ENCODE peak calls at places on chromosomes 11 and 22, in seven cellular contexts. P, U, H, M, L, I and O are unnamed samples.

GRCh38 chr11:7072401-7073028 is 16.3 kb upstream of the RBMXL2 start:
- DNase-seq in P (no peak), I (no peak), H (no peak), U (no peak), L (no peak), M (no peak), O (no peak)

GRCh38 chr11:119414321-119414720 is 8.7 kb downstream of the THY1 start:
- DNase-seq in M (no peak), H (no peak), U (no peak), I (no peak), P (no peak), L (no peak), O (no peak)

GRCh38 chr11:121352301-121352891 is 59.8 kb downstream of the SC5D start:
- DNase-seq in U (no peak), L (no peak), M (no peak), I (no peak), H (no peak), P (peak), O (no peak)

GRCh38 chr11:110295086-110295485 is 1.3 kb downstream of the RDX start:
- DNase-seq in M (no peak), H (no peak), L (no peak), U (no peak), P (no peak), I (no peak), O (no peak)

GRCh38 chr22:28017558-28017820 is 98.4 kb upstream of the PITPNB start:
- DNase-seq in L (no peak), M (no peak), P (no peak), I (no peak), H (no peak), U (no peak), O (no peak)

GRCh38 chr11:2521681-2522630 is 77.1 kb downstream of the KCNQ1 start:
- DNase-seq in L (no peak), I (no peak), H (no peak), P (no peak), U (no peak), M (no peak), O (peak)

GRCh38 chr11:134346101-134346975 is 14.6 kb downstream of the GLB1L2 start:
- DNase-seq in P (no peak), I (no peak), H (no peak), L (no peak), U (no peak), M (no peak), O (no peak)

GRCh38 chr22:43050995-43051394 is 36.0 kb upstream of the PACSIN2 start:
- DNase-seq in I (no peak), U (no peak), M (no peak), P (no peak), L (no peak), H (no peak), O (no peak)